ENCODE peak calls at places on chromosomes 12 and 14, in five cellular contexts. C is GM12865, Q is AG09319, E is suprapubic skin, Y is Calu3. L is an unnamed sample.
A peak's percentile ranks its signal among the peaks of the same experiment; 100 is the strongest.

GRCh38 chr14:71338153-71338552 is 430.9 kb downstream of the PCNX1 start:
- DNase-seq in C (no peak), Q (no peak), E (no peak), Y (no peak), L (no peak)

GRCh38 chr12:12521044-12521485 is 41.6 kb downstream of the DUSP16 start:
- DNase-seq in C (no peak), Q (no peak), E (no peak), Y (no peak), L (no peak)

GRCh38 chr12:30719060-30719459 is 23.4 kb upstream of the IPO8 start:
- DNase-seq in C (no peak), Q (peak; percentile 52), E (no peak), Y (no peak), L (no peak)

GRCh38 chr14:99520571-99521081 is 39.4 kb downstream of the CCNK start:
- DNase-seq in C (no peak), Q (no peak), E (peak; percentile 38), Y (no peak), L (no peak)

GRCh38 chr12:24904871-24905270 is 44.0 kb downstream of the BCAT1 start:
- DNase-seq in C (no peak), Q (no peak), E (no peak), Y (no peak), L (no peak)

GRCh38 chr14:23321572-23322547 is 603 bp downstream of the PABPN1 start:
- DNase-seq in C (peak; percentile 55), Q (no peak), E (peak; percentile 83), Y (peak; percentile 36), L (no peak)

GRCh38 chr12:62695696-62696095 is 229.1 kb downstream of the MON2 start:
- DNase-seq in C (no peak), Q (no peak), E (no peak), Y (no peak), L (no peak)

GRCh38 chr14:100320157-100320856 is 2.8 kb upstream of the SLC25A47 start:
- DNase-seq in C (no peak), Q (no peak), E (no peak), Y (no peak), L (no peak)

GRCh38 chr12:110739894-110740293 is 2.8 kb downstream of the PPP1CC start:
- DNase-seq in C (peak; percentile 32), Q (no peak), E (no peak), Y (no peak), L (no peak)

GRCh38 chr12:93102744-93103143 is 173.6 kb upstream of the EEA1 start:
- DNase-seq in C (no peak), Q (no peak), E (no peak), Y (no peak), L (no peak)

GRCh38 chr14:69654109-69654508 is 42.7 kb downstream of the SUSD6 start:
- DNase-seq in C (no peak), Q (no peak), E (no peak), Y (peak; percentile 21), L (no peak)

GRCh38 chr12:127158385-127159061 is 1108.4 kb upstream of the TMEM132C start:
- DNase-seq in C (no peak), Q (no peak), E (no peak), Y (no peak), L (no peak)

GRCh38 chr12:94266796-94267529 is 118.6 kb downstream of the PLXNC1 start:
- DNase-seq in C (no peak), Q (peak; percentile 52), E (no peak), Y (no peak), L (no peak)

GRCh38 chr12:18754118-18754707 is 16.3 kb downstream of the CAPZA3 start:
- DNase-seq in C (no peak), Q (no peak), E (no peak), Y (no peak), L (no peak)

GRCh38 chr12:110916295-110916875 is 4.0 kb downstream of the MYL2 start:
- DNase-seq in C (no peak), Q (no peak), E (no peak), Y (no peak), L (no peak)

GRCh38 chr12:98402081-98402480 is 113.3 kb upstream of the TMPO start:
- DNase-seq in C (no peak), Q (no peak), E (no peak), Y (no peak), L (peak; percentile 69)

GRCh38 chr12:57046947-57047890 is 2.7 kb downstream of the MYO1A start:
- DNase-seq in C (peak; percentile 46), Q (no peak), E (no peak), Y (no peak), L (no peak)

GRCh38 chr14:38948576-38948975 is 154.5 kb downstream of the SEC23A start:
- DNase-seq in C (no peak), Q (no peak), E (no peak), Y (peak; percentile 16), L (no peak)

GRCh38 chr14:102370305-102370809 is 7.6 kb downstream of the TECPR2 start:
- DNase-seq in C (no peak), Q (no peak), E (no peak), Y (no peak), L (no peak)

GRCh38 chr12:31029916-31030562 is 43.6 kb upstream of the DDX11 start:
- DNase-seq in C (no peak), Q (no peak), E (no peak), Y (no peak), L (no peak)

GRCh38 chr14:28774764-28775738 is 8.5 kb downstream of the FOXG1 start:
- DNase-seq in C (no peak), Q (no peak), E (no peak), Y (no peak), L (no peak)

GRCh38 chr14:80310950-80311349 is 99.6 kb upstream of the DIO2 start:
- DNase-seq in C (no peak), Q (no peak), E (no peak), Y (no peak), L (no peak)

GRCh38 chr12:116520225-116520624 is 39.0 kb upstream of the MAP1LC3B2 start:
- DNase-seq in C (no peak), Q (no peak), E (no peak), Y (no peak), L (no peak)

GRCh38 chr12:122371475-122372045 is 50.9 kb downstream of the CLIP1 start:
- DNase-seq in C (no peak), Q (no peak), E (no peak), Y (no peak), L (no peak)

GRCh38 chr12:113130457-113131135 is 5.0 kb downstream of the RASAL1 start:
- DNase-seq in C (no peak), Q (no peak), E (no peak), Y (peak; percentile 59), L (no peak)

GRCh38 chr12:96236221-96236822 is 42.1 kb downstream of the ELK3 start:
- DNase-seq in C (no peak), Q (no peak), E (peak; percentile 75), Y (no peak), L (no peak)

GRCh38 chr14:25381498-25381897 is 331.6 kb upstream of the STXBP6 start:
- DNase-seq in C (no peak), Q (no peak), E (no peak), Y (no peak), L (no peak)

GRCh38 chr14:94392510-94392935 is 4.1 kb upstream of the SERPINA1 start:
- DNase-seq in C (peak; percentile 61), Q (no peak), E (no peak), Y (no peak), L (no peak)

GRCh38 chr12:120709976-120710804 is at the start of gene UNC119B:
- DNase-seq in C (peak; percentile 58), Q (no peak), E (peak; percentile 78), Y (peak; percentile 83), L (no peak)

GRCh38 chr12:3032770-3033537 is 44.2 kb upstream of the TSPAN9 start:
- DNase-seq in C (no peak), Q (no peak), E (no peak), Y (no peak), L (no peak)

GRCh38 chr14:94293578-94293924 is 483 bp upstream of the SERPINA10 start:
- DNase-seq in C (no peak), Q (no peak), E (no peak), Y (no peak), L (no peak)

GRCh38 chr14:23478109-23478698 is 8.7 kb downstream of the NGDN start:
- DNase-seq in C (peak; percentile 74), Q (peak; percentile 40), E (no peak), Y (peak; percentile 76), L (no peak)

GRCh38 chr14:56590535-56590951 is 10.9 kb downstream of the TMEM260 start:
- DNase-seq in C (no peak), Q (no peak), E (no peak), Y (no peak), L (no peak)

GRCh38 chr12:15629108-15629507 is 160.1 kb downstream of the EPS8 start:
- DNase-seq in C (peak; percentile 39), Q (no peak), E (peak; percentile 72), Y (peak; percentile 75), L (peak; percentile 93)

GRCh38 chr12:2751686-2752085 is 43.1 kb upstream of the FKBP4 start:
- DNase-seq in C (no peak), Q (no peak), E (no peak), Y (no peak), L (no peak)

GRCh38 chr12:5499566-5500325 is 67.8 kb downstream of the NTF3 start:
- DNase-seq in C (no peak), Q (peak; percentile 10), E (peak; percentile 8), Y (no peak), L (no peak)

GRCh38 chr12:18340796-18341195 is 79.5 kb downstream of the PIK3C2G start:
- DNase-seq in C (no peak), Q (no peak), E (no peak), Y (no peak), L (no peak)